ENCODE peak calls at places on chromosomes 5 and 9, in nine cellular contexts. K is Jurkat, Clone E6-1; V is M059J; B is cardiac fibroblast; Q is GM03348; J is left cardiac atrium; F is NCI-H2081; P is neural progenitor cell; N is GM13977. Y is an unnamed sample.

GRCh38 chr5:141363952-141364660 is at the start of gene PCDHGA5:
- DNase-seq in K (no peak), V (no peak), B (peak; percentile 22), Q (no peak), J (no peak), F (no peak), P (no peak), N (no peak), Y (peak; percentile 26)

GRCh38 chr9:91116226-91116625 is 245.5 kb downstream of the AUH start:
- DNase-seq in K (no peak), V (no peak), B (peak; percentile 54), Q (no peak), J (no peak), F (no peak), P (no peak), N (no peak), Y (peak; percentile 27)

GRCh38 chr5:52945040-52945439 is 44.1 kb upstream of the ITGA2 start:
- DNase-seq in K (no peak), V (peak; percentile 11), B (no peak), Q (no peak), J (no peak), F (no peak), P (no peak), N (no peak), Y (no peak)

GRCh38 chr9:91315191-91315590 is 46.5 kb downstream of the AUH start:
- DNase-seq in K (no peak), V (no peak), B (no peak), Q (no peak), J (no peak), F (no peak), P (no peak), N (no peak), Y (no peak)

GRCh38 chr9:129726322-129727160 is 26.3 kb downstream of the PTGES start:
- DNase-seq in K (peak; percentile 18), V (peak; percentile 69), B (peak; percentile 92), Q (peak; percentile 95), J (peak; percentile 80), F (peak; percentile 75), P (peak; percentile 93), N (peak; percentile 86), Y (peak; percentile 90)

GRCh38 chr5:78506296-78507049 is 142.1 kb downstream of the LHFPL2 start:
- DNase-seq in K (no peak), V (no peak), B (peak; percentile 57), Q (peak; percentile 64), J (no peak), F (no peak), P (peak; percentile 25), N (no peak), Y (peak; percentile 74)

GRCh38 chr9:131500939-131501541 is 1.7 kb upstream of the POMT1 start:
- DNase-seq in K (peak; percentile 93), V (peak; percentile 98), B (peak; percentile 16), Q (peak; percentile 25), J (no peak), F (no peak), P (no peak), N (no peak), Y (peak; percentile 70)

GRCh38 chr9:127361561-127361960 is 35.4 kb upstream of the SLC2A8 start:
- DNase-seq in K (no peak), V (peak; percentile 53), B (no peak), Q (no peak), J (no peak), F (no peak), P (no peak), N (no peak), Y (no peak)

GRCh38 chr5:82601862-82602261 is 323.7 kb upstream of the RPS23 start:
- DNase-seq in K (peak; percentile 22), V (no peak), B (no peak), Q (no peak), J (no peak), F (no peak), P (no peak), N (no peak), Y (no peak)

GRCh38 chr9:19281801-19282200 is 51.3 kb downstream of the DENND4C start:
- DNase-seq in K (no peak), V (no peak), B (no peak), Q (no peak), J (no peak), F (no peak), P (no peak), N (no peak), Y (no peak)

GRCh38 chr9:14277761-14278160 is 36.2 kb downstream of the NFIB start:
- DNase-seq in K (no peak), V (no peak), B (no peak), Q (no peak), J (no peak), F (no peak), P (no peak), N (no peak), Y (no peak)

GRCh38 chr9:134618823-134619454 is 22.7 kb upstream of the COL5A1 start:
- DNase-seq in K (no peak), V (no peak), B (no peak), Q (no peak), J (no peak), F (no peak), P (no peak), N (no peak), Y (no peak)

GRCh38 chr5:174624754-174625506 is 99.5 kb upstream of the MSX2 start:
- DNase-seq in K (no peak), V (no peak), B (peak; percentile 22), Q (no peak), J (no peak), F (no peak), P (no peak), N (no peak), Y (no peak)

GRCh38 chr5:124860271-124860670 is 113.8 kb upstream of the ZNF608 start:
- DNase-seq in K (no peak), V (peak; percentile 75), B (no peak), Q (no peak), J (no peak), F (no peak), P (no peak), N (no peak), Y (no peak)

GRCh38 chr9:120438111-120438510 is 141.9 kb downstream of the CDK5RAP2 start:
- DNase-seq in K (no peak), V (peak; percentile 56), B (peak; percentile 56), Q (no peak), J (no peak), F (peak; percentile 26), P (no peak), N (no peak), Y (peak; percentile 7)

GRCh38 chr9:135156525-135157510 is 69.3 kb downstream of the OLFM1 start:
- DNase-seq in K (peak; percentile 3), V (peak; percentile 44), B (peak; percentile 57), Q (peak; percentile 78), J (peak; percentile 61), F (no peak), P (peak; percentile 92), N (peak; percentile 51), Y (peak; percentile 38)

GRCh38 chr9:13915131-13915530 is 398.8 kb downstream of the NFIB start:
- DNase-seq in K (no peak), V (no peak), B (no peak), Q (no peak), J (no peak), F (no peak), P (no peak), N (no peak), Y (no peak)

GRCh38 chr9:130874783-130875182 is 21.8 kb downstream of the QRFP start:
- DNase-seq in K (no peak), V (no peak), B (no peak), Q (no peak), J (peak; percentile 13), F (no peak), P (no peak), N (no peak), Y (no peak)

GRCh38 chr9:135992486-135993408 is 31.6 kb upstream of the UBAC1 start:
- DNase-seq in K (no peak), V (peak; percentile 67), B (peak; percentile 95), Q (peak; percentile 91), J (peak; percentile 93), F (peak; percentile 87), P (peak; percentile 86), N (peak; percentile 72), Y (peak; percentile 78)

GRCh38 chr5:40909233-40909632 is at the start of gene C7:
- DNase-seq in K (no peak), V (no peak), B (peak; percentile 93), Q (no peak), J (no peak), F (no peak), P (no peak), N (no peak), Y (no peak)

GRCh38 chr9:108972626-108973209 is 38.5 kb downstream of the ABITRAM start:
- DNase-seq in K (no peak), V (no peak), B (peak; percentile 30), Q (peak; percentile 24), J (no peak), F (no peak), P (no peak), N (no peak), Y (peak; percentile 54)

GRCh38 chr5:166505086-166505485 is 1786.4 kb upstream of the WWC1 start:
- DNase-seq in K (no peak), V (no peak), B (no peak), Q (no peak), J (peak; percentile 27), F (no peak), P (no peak), N (no peak), Y (no peak)

GRCh38 chr5:156879665-156880285 is 29.7 kb downstream of the PPP1R2B start:
- DNase-seq in K (no peak), V (peak; percentile 3), B (no peak), Q (no peak), J (no peak), F (peak; percentile 85), P (no peak), N (peak; percentile 13), Y (no peak)

GRCh38 chr5:133086366-133086875 is 34.6 kb downstream of the HSPA4 start:
- DNase-seq in K (no peak), V (no peak), B (peak; percentile 37), Q (no peak), J (no peak), F (no peak), P (no peak), N (no peak), Y (peak; percentile 23)

GRCh38 chr5:57221049-57221568 is 47.2 kb downstream of the GPBP1 start:
- DNase-seq in K (peak; percentile 62), V (peak; percentile 65), B (peak; percentile 77), Q (peak; percentile 62), J (no peak), F (peak; percentile 36), P (peak; percentile 51), N (peak; percentile 53), Y (peak; percentile 57)

GRCh38 chr5:157670662-157671591 is at the start of gene C5orf52:
- DNase-seq in K (no peak), V (peak; percentile 33), B (peak; percentile 23), Q (peak; percentile 65), J (peak; percentile 58), F (peak; percentile 55), P (no peak), N (peak; percentile 66), Y (peak; percentile 8)

GRCh38 chr9:88777498-88778312 is 213.6 kb upstream of the S1PR3 start:
- DNase-seq in K (no peak), V (peak; percentile 75), B (peak; percentile 89), Q (no peak), J (peak; percentile 62), F (no peak), P (peak; percentile 70), N (no peak), Y (no peak)

GRCh38 chr5:128774605-128775004 is 190.7 kb upstream of the SLC27A6 start:
- DNase-seq in K (no peak), V (peak; percentile 45), B (peak; percentile 81), Q (no peak), J (no peak), F (no peak), P (no peak), N (peak; percentile 6), Y (no peak)

GRCh38 chr9:101727621-101728524 is 10.6 kb downstream of the GRIN3A start:
- DNase-seq in K (peak; percentile 24), V (peak; percentile 20), B (peak; percentile 19), Q (peak; percentile 32), J (no peak), F (peak; percentile 47), P (peak; percentile 55), N (peak; percentile 38), Y (peak; percentile 22)

GRCh38 chr5:16867585-16867953 is 68.5 kb downstream of the MYO10 start:
- DNase-seq in K (no peak), V (no peak), B (no peak), Q (no peak), J (no peak), F (no peak), P (no peak), N (no peak), Y (no peak)

GRCh38 chr5:14328144-14328543 is 185.0 kb downstream of the TRIO start:
- DNase-seq in K (no peak), V (no peak), B (no peak), Q (no peak), J (no peak), F (no peak), P (no peak), N (no peak), Y (no peak)

Y was measured in AG10803.